ENCODE peak calls at places on chromosomes 11 and 22, in seven cellular contexts. T is left lung; N is BJ; J is CD4-positive, alpha-beta memory T cell; Z is pancreas; C is heart right ventricle; M is Peyer's patch. V is an unnamed sample. For H3K27me3, the result is how much of the 10 kb centered on the place peaks cover.

GRCh38 chr22:27746918-27747317 is 54.6 kb downstream of the MN1 start:
- DNase-seq in T (no peak), N (no peak), J (no peak), Z (no peak), C (no peak), M (no peak), V (no peak)

GRCh38 chr22:17266261-17266971 is 47.2 kb upstream of the ADA2 start:
- DNase-seq in T (no peak), N (no peak), J (peak), Z (no peak), C (peak), M (no peak), V (peak)

GRCh38 chr11:12005476-12005875 is 3.0 kb downstream of the DKK3 start:
- DNase-seq in T (no peak), N (peak), J (no peak), Z (no peak), C (no peak), M (no peak), V (no peak)

GRCh38 chr11:68297494-68297811 is 14.9 kb upstream of the LRP5 start:
- DNase-seq in T (no peak), N (no peak), J (no peak), Z (no peak), C (no peak), M (no peak), V (no peak)

GRCh38 chr11:32348502-32348901 is 86.8 kb downstream of the WT1 start:
- DNase-seq in T (no peak), N (no peak), J (no peak), Z (no peak), C (no peak), M (no peak), V (no peak)

GRCh38 chr11:120306519-120307242 is 18.4 kb upstream of the TLCD5 start:
- DNase-seq in T (no peak), N (peak), J (no peak), Z (no peak), C (no peak), M (no peak), V (peak)

GRCh38 chr11:132911186-132911585 is 621.1 kb downstream of the OPCML start:
- DNase-seq in T (no peak), N (no peak), J (no peak), Z (no peak), C (no peak), M (no peak), V (no peak)

GRCh38 chr22:47090591-47091240 is 328.3 kb downstream of the TBC1D22A start:
- DNase-seq in T (no peak), N (no peak), J (peak), Z (no peak), C (no peak), M (no peak), V (peak)

GRCh38 chr22:26646158-26646557 is 11.2 kb upstream of the MIAT start:
- DNase-seq in T (no peak), N (no peak), J (no peak), Z (no peak), C (no peak), M (no peak), V (no peak)

GRCh38 chr11:94545641-94546470 is 2.1 kb downstream of the FUT4 start:
- DNase-seq in T (no peak), N (no peak), J (no peak), Z (no peak), C (no peak), M (no peak), V (peak)

GRCh38 chr22:38623357-38623756 is 32.8 kb downstream of the FAM227A start:
- DNase-seq in T (no peak), N (no peak), J (no peak), Z (no peak), C (no peak), M (no peak), V (no peak)

GRCh38 chr11:19025799-19026406 is 34.6 kb downstream of the MRGPRX2 start:
- DNase-seq in T (no peak), N (no peak), J (no peak), Z (no peak), C (peak), M (no peak), V (no peak)

DNA sequence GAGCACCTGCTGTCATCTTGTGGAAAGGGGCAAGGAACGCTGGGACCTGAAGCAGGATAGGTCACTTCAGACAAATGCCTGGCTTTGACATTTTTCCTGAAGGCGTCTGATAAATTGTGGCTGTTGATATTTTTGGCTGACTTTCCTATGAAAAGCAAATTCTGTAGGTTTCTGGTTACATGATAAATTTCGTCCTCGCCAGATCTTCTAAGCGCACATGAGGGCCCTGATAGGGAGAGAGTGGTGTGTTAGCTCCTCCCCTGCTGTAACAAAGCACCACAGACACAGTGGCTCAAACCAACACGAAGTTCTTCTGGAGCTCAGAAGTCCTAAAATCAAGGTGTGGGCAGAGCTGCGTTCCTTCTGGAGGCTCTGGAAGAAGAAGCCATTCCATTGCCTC is 19.6 kb downstream of the APOL4 start:
- DNase-seq in T (no peak), N (no peak), J (no peak), Z (no peak), C (no peak), M (no peak), V (no peak)
- H3K27me3 ChIP-seq in T (under half), N (under half), J (under half), Z (under half), C (under half), M (under half), V (under half)

DNA sequence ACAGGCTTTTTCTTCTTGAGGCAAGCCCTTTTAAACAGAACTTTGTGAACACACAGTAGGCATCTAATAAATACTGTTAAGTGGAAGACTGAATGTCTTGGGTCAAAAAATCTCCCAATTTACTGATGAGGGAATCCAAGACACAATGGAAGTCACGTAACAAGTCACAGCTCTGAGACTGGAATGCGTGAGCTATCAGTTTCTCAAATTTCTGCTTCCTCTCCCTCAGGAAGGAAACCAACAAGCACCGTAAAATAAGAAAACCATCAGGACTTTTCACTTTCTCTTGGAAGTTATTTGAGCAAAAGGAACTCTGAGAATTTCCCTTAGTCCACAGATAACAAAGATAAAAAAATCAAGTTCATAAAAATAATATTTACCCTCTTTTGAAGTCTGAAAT is 50.1 kb upstream of the CCDC89 start:
- DNase-seq in T (no peak), N (no peak), J (no peak), Z (no peak), C (no peak), M (no peak), V (no peak)
- H3K4me3 ChIP-seq in T (no peak), N (no peak), J (no peak), Z (no peak), C (no peak), M (no peak), V (no peak)

DNA sequence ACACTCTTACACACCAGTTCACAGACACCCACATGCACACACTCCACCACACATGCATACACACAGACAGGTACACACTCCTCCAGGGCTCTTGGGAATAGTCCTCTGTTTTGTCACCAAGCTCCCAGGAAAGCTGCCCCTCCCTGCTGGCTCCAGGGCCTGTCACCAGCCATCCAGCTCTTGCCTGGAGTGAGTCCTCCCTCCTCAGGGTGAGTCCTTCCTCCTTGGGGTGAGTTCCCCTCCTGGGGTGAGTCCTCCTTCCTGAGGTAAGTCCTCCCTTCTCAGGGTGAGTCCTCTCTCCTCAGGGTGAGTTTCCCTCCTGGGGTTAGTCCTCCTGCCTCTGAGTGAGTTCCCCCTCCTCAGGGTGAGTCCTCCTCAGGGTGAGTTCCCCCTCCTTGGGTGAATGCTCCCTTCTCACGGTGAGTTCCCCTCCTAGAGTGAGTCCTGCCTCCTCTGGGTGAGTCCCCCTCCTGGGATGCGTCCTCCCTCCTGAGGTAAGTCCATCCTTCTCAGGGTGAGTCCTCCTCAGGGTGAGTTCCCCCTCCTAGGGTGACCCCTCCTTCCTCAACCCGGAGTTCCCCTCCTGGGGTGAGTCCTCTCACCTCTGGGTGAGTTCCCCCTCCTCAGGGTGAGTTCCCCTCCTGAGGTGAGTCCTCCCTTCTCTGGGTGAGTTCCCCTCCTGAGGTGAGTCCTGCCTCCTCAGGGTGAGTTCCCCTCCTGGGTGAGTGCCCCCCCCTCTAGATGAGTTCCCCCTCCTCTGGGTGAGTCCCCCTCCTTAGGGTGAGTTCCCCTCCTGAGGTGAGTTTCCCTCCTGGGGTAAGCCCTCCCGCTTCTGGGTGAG is 100.7 kb upstream of the FGF3 start:
- DNase-seq in T (peak), N (no peak), J (no peak), Z (no peak), C (no peak), M (no peak), V (peak)
- H3K27me3 ChIP-seq in T (under half), N (under half), J (under half), Z (under half), C (under half), M (under half), V (under half)

GRCh38 chr11:24198458-24198857 is 298.4 kb upstream of the LUZP2 start:
- DNase-seq in T (no peak), N (no peak), J (no peak), Z (no peak), C (no peak), M (no peak), V (no peak)
- H3K4me3 ChIP-seq in T (no peak), N (no peak), J (no peak), Z (no peak), C (no peak), M (no peak), V (no peak)

GRCh38 chr11:44377121-44377520 is 67.2 kb upstream of the ALX4 start:
- DNase-seq in T (no peak), N (no peak), J (no peak), Z (no peak), C (no peak), M (no peak), V (no peak)

GRCh38 chr11:44376423-44376822 is 66.5 kb upstream of the ALX4 start:
- DNase-seq in T (no peak), N (no peak), J (no peak), Z (no peak), C (no peak), M (no peak), V (no peak)

GRCh38 chr11:44379141-44380008 is 69.4 kb upstream of the ALX4 start:
- DNase-seq in T (no peak), N (no peak), J (no peak), Z (no peak), C (no peak), M (no peak), V (no peak)

GRCh38 chr11:44380009-44380313 is 70.0 kb upstream of the ALX4 start:
- DNase-seq in T (no peak), N (no peak), J (no peak), Z (no peak), C (no peak), M (no peak), V (no peak)

GRCh38 chr11:44377914-44378321 is 68.0 kb upstream of the ALX4 start:
- DNase-seq in T (no peak), N (no peak), J (no peak), Z (no peak), C (no peak), M (no peak), V (no peak)
- H3K27me3 ChIP-seq in T (under half), N (under half), J (under half), Z (under half), C (under half), M (under half), V (under half)

GRCh38 chr22:44705022-44705297 is 3.0 kb downstream of the PRR5 start:
- DNase-seq in T (no peak), N (no peak), J (no peak), Z (no peak), C (no peak), M (no peak), V (no peak)

GRCh38 chr22:44706488-44706887 is 4.5 kb downstream of the PRR5 start:
- DNase-seq in T (no peak), N (no peak), J (no peak), Z (no peak), C (no peak), M (no peak), V (no peak)

GRCh38 chr22:44709881-44710400 is 7.9 kb downstream of the PRR5 start:
- DNase-seq in T (no peak), N (no peak), J (peak), Z (no peak), C (no peak), M (no peak), V (peak)

GRCh38 chr22:44707178-44707577 is 5.2 kb downstream of the PRR5 start:
- DNase-seq in T (no peak), N (no peak), J (no peak), Z (no peak), C (no peak), M (no peak), V (no peak)

DNA sequence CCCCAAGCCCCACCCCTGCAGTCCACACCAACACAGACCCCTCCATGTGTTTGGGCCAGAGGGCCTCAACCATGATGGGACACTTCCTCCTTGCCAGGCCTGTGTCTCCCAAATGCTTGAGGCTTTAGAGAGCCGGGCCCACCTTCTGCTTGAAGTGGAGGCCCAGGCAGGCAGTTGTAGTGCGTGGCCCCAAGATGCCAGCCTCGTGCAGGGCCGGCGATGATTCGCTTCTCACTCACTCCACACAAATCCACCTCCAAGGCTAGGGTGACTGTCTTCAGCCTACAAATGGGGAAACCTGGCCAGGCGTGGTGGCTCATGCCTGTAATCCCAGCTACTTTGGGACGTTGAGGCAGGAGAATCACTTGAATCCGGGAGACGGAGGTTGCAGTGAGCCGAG is 5.7 kb downstream of the PRR5 start:
- DNase-seq in T (no peak), N (no peak), J (no peak), Z (no peak), C (no peak), M (no peak), V (no peak)
- H3K4me3 ChIP-seq in T (no peak), N (no peak), J (no peak), Z (no peak), C (no peak), M (no peak), V (no peak)

GRCh38 chr11:8013833-8014232 is 26.7 kb downstream of the EIF3F start:
- DNase-seq in T (no peak), N (no peak), J (no peak), Z (no peak), C (no peak), M (no peak), V (no peak)
- H3K27me3 ChIP-seq in T (under half), N (under half), J (under half), Z (under half), C (under half), M (under half), V (under half)

GRCh38 chr11:20131744-20132666 is 28.3 kb downstream of the DBX1 start:
- DNase-seq in T (peak), N (no peak), J (no peak), Z (peak), C (peak), M (peak), V (peak)
- H3K4me3 ChIP-seq in T (peak), N (peak), J (peak), Z (peak), C (no peak), M (peak), V (peak)

GRCh38 chr11:65454311-65454695 is 31.7 kb downstream of the NEAT1 start:
- DNase-seq in T (no peak), N (no peak), J (no peak), Z (peak), C (no peak), M (no peak), V (no peak)

GRCh38 chr11:65459552-65459951 is 37.0 kb downstream of the NEAT1 start:
- DNase-seq in T (no peak), N (no peak), J (no peak), Z (no peak), C (no peak), M (no peak), V (peak)

GRCh38 chr11:65452806-65453490 is 30.4 kb downstream of the NEAT1 start:
- DNase-seq in T (no peak), N (peak), J (no peak), Z (peak), C (no peak), M (no peak), V (no peak)

GRCh38 chr11:65454696-65455456 is 32.3 kb downstream of the NEAT1 start:
- DNase-seq in T (peak), N (peak), J (peak), Z (peak), C (peak), M (peak), V (peak)

DNA sequence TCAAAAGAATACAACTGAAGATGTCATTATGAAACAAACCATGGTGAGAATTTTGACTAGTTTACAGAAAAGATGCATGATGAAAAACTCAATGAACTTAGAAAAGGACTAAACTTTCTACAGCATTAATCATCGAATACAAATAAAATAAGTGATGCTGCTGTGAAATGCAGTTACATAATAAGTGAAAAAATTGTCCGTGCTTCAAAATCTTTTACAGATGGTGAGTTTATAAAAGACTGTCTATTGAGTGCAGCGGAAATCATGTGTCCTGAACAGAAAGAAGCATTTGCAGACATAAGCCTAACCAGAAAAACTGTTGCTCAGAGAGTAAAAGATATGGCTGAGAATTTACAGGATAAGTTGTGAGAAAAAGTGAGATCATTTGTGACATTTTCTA is 33.8 kb downstream of the NEAT1 start:
- DNase-seq in T (no peak), N (peak), J (no peak), Z (no peak), C (no peak), M (no peak), V (no peak)
- H3K27me3 ChIP-seq in T (under half), N (under half), J (under half), Z (under half), C (under half), M (under half), V (under half)